ENCODE peak calls at places on chromosome 17, in nine cellular contexts. One of them, this sample, is unnamed.

GRCh38 chr17:72931635-72932034 is 160.9 kb downstream of the SLC39A11 start:
- DNase-seq in A549: no peak
- DNase-seq in heart left ventricle: no peak
- DNase-seq in transverse colon: no peak
- DNase-seq in gastrocnemius medialis: no peak
- DNase-seq in IMR-90: no peak
- DNase-seq in sigmoid colon: no peak
- DNase-seq in breast epithelium: no peak
- DNase-seq in ovary: no peak
- DNase-seq in this sample: no peak

GRCh38 chr17:17836818-17837379 is at the start of gene SREBF1:
- DNase-seq in A549: peak; percentile 87
- DNase-seq in heart left ventricle: peak; percentile 87
- DNase-seq in transverse colon: peak; percentile 73
- DNase-seq in gastrocnemius medialis: peak; percentile 42
- DNase-seq in IMR-90: peak; percentile 37
- DNase-seq in sigmoid colon: peak; percentile 86
- DNase-seq in breast epithelium: no peak
- DNase-seq in ovary: peak; percentile 66
- DNase-seq in this sample: peak; percentile 36

GRCh38 chr17:27381007-27381501 is 75.2 kb upstream of the KSR1 start:
- DNase-seq in A549: peak; percentile 78
- DNase-seq in heart left ventricle: peak; percentile 89
- DNase-seq in transverse colon: peak; percentile 72
- DNase-seq in gastrocnemius medialis: peak; percentile 17
- DNase-seq in IMR-90: peak; percentile 20
- DNase-seq in sigmoid colon: peak; percentile 68
- DNase-seq in breast epithelium: no peak
- DNase-seq in ovary: peak; percentile 43
- DNase-seq in this sample: peak; percentile 30

GRCh38 chr17:6137716-6138502 is 67.7 kb downstream of the WSCD1 start:
- DNase-seq in A549: no peak
- DNase-seq in heart left ventricle: no peak
- DNase-seq in transverse colon: no peak
- DNase-seq in gastrocnemius medialis: no peak
- DNase-seq in IMR-90: no peak
- DNase-seq in sigmoid colon: no peak
- DNase-seq in breast epithelium: no peak
- DNase-seq in ovary: no peak
- DNase-seq in this sample: no peak

GRCh38 chr17:38914741-38915638 is 10.4 kb upstream of the LASP1NB start:
- DNase-seq in A549: no peak
- DNase-seq in heart left ventricle: no peak
- DNase-seq in transverse colon: no peak
- DNase-seq in gastrocnemius medialis: no peak
- DNase-seq in IMR-90: no peak
- DNase-seq in sigmoid colon: peak; percentile 58
- DNase-seq in breast epithelium: peak; percentile 17
- DNase-seq in ovary: peak; percentile 13
- DNase-seq in this sample: peak; percentile 2

GRCh38 chr17:21457051-21458026 is 81.2 kb downstream of the KCNJ12 start:
- DNase-seq in A549: peak; percentile 80
- DNase-seq in heart left ventricle: peak; percentile 95
- DNase-seq in transverse colon: peak; percentile 94
- DNase-seq in gastrocnemius medialis: peak; percentile 76
- DNase-seq in IMR-90: peak; percentile 89
- DNase-seq in sigmoid colon: peak; percentile 91
- DNase-seq in breast epithelium: peak; percentile 85
- DNase-seq in ovary: peak; percentile 78
- DNase-seq in this sample: peak; percentile 85

GRCh38 chr17:77513045-77513444 is 372.3 kb downstream of the SEC14L1 start:
- DNase-seq in A549: no peak
- DNase-seq in heart left ventricle: no peak
- DNase-seq in transverse colon: no peak
- DNase-seq in gastrocnemius medialis: no peak
- DNase-seq in IMR-90: no peak
- DNase-seq in sigmoid colon: no peak
- DNase-seq in breast epithelium: no peak
- DNase-seq in ovary: no peak
- DNase-seq in this sample: no peak

GRCh38 chr17:75088902-75089417 is 1.2 kb downstream of the SLC16A5 start:
- DNase-seq in A549: peak; percentile 77
- DNase-seq in heart left ventricle: no peak
- DNase-seq in transverse colon: peak; percentile 50
- DNase-seq in gastrocnemius medialis: no peak
- DNase-seq in IMR-90: no peak
- DNase-seq in sigmoid colon: no peak
- DNase-seq in breast epithelium: peak; percentile 48
- DNase-seq in ovary: no peak
- DNase-seq in this sample: no peak

GRCh38 chr17:76120658-76121008 is 17.0 kb upstream of the EXOC7 start:
- DNase-seq in A549: no peak
- DNase-seq in heart left ventricle: no peak
- DNase-seq in transverse colon: no peak
- DNase-seq in gastrocnemius medialis: no peak
- DNase-seq in IMR-90: no peak
- DNase-seq in sigmoid colon: peak; percentile 21
- DNase-seq in breast epithelium: no peak
- DNase-seq in ovary: no peak
- DNase-seq in this sample: no peak

GRCh38 chr17:64354824-64355535 is 35.7 kb downstream of the PECAM1 start:
- DNase-seq in A549: no peak
- DNase-seq in heart left ventricle: no peak
- DNase-seq in transverse colon: no peak
- DNase-seq in gastrocnemius medialis: no peak
- DNase-seq in IMR-90: peak; percentile 10
- DNase-seq in sigmoid colon: no peak
- DNase-seq in breast epithelium: no peak
- DNase-seq in ovary: peak; percentile 37
- DNase-seq in this sample: no peak

GRCh38 chr17:82327289-82327688 is 6.3 kb downstream of the SECTM1 start:
- DNase-seq in A549: no peak
- DNase-seq in heart left ventricle: no peak
- DNase-seq in transverse colon: no peak
- DNase-seq in gastrocnemius medialis: no peak
- DNase-seq in IMR-90: no peak
- DNase-seq in sigmoid colon: no peak
- DNase-seq in breast epithelium: no peak
- DNase-seq in ovary: no peak
- DNase-seq in this sample: no peak

GRCh38 chr17:75864448-75864871 is 9.3 kb upstream of the WBP2 start:
- DNase-seq in A549: no peak
- DNase-seq in heart left ventricle: peak; percentile 70
- DNase-seq in transverse colon: peak; percentile 75
- DNase-seq in gastrocnemius medialis: no peak
- DNase-seq in IMR-90: peak; percentile 92
- DNase-seq in sigmoid colon: peak; percentile 94
- DNase-seq in breast epithelium: no peak
- DNase-seq in ovary: peak; percentile 86
- DNase-seq in this sample: peak; percentile 61

GRCh38 chr17:58370716-58371115 is 18.7 kb upstream of the SUPT4H1 start:
- DNase-seq in A549: no peak
- DNase-seq in heart left ventricle: no peak
- DNase-seq in transverse colon: no peak
- DNase-seq in gastrocnemius medialis: no peak
- DNase-seq in IMR-90: no peak
- DNase-seq in sigmoid colon: no peak
- DNase-seq in breast epithelium: no peak
- DNase-seq in ovary: no peak
- DNase-seq in this sample: no peak
- H3K27ac ChIP-seq in A549: no peak overlapping the region
- H3K27ac ChIP-seq in heart left ventricle: no peak overlapping the region
- H3K27ac ChIP-seq in transverse colon: peak overlapping the region; percentile 77
- H3K27ac ChIP-seq in gastrocnemius medialis: no peak overlapping the region
- H3K27ac ChIP-seq in IMR-90: no peak overlapping the region
- H3K27ac ChIP-seq in sigmoid colon: no peak overlapping the region
- H3K27ac ChIP-seq in breast epithelium: no peak overlapping the region
- H3K27ac ChIP-seq in ovary: no peak overlapping the region
- H3K27ac ChIP-seq in this sample: no peak overlapping the region

DNA sequence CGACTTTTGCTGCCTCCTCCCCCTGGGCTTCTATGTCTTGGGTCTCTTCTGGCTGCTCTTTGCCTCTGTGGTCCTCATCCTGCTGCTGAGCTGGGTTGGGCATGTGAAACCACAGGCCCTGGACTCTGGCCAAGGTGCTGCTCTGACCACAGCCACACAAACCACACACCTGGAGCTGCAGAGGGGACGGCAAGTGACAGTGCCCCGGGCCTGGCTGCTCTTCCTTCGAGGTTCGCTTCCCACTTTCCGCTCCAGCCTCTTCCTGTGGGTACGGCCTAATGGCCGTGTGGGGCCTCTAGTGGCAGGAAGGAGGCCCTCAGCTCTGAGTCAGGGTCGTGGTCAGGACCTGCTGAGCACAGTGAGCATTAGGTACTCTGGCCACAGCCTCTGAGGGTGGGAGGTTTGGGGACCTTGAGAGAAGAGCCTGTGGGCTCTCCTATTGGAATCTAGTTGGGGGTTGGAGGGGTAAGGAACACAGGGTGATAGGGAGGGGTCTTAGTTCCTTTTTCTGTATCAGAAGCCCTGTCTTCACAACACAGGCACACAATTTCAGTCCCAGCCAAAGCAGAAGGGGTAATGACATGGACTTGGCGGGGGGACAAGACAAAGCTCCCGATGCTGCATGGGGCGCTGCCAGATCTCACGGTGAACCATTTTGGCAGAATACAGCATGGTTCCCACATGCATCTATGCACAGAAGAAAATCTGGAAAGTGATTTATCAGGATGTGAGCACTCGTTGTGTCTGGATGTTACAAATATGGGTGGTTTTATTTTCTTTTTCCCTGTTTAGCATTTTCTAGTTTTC is 2.3 kb downstream of the GP1BA start:
- DNase-seq in A549: no peak
- DNase-seq in heart left ventricle: peak; percentile 71
- DNase-seq in transverse colon: peak; percentile 65
- DNase-seq in gastrocnemius medialis: no peak
- DNase-seq in IMR-90: peak; percentile 38
- DNase-seq in sigmoid colon: no peak
- DNase-seq in breast epithelium: peak; percentile 69
- DNase-seq in ovary: no peak
- DNase-seq in this sample: no peak
- TF ChIP-seq POLR2A in A549: peak; percentile 10
- TF ChIP-seq POLR2A in heart left ventricle: no peak
- TF ChIP-seq POLR2A in transverse colon: no peak
- TF ChIP-seq POLR2A in gastrocnemius medialis: no peak
- TF ChIP-seq POLR2A in IMR-90: no peak
- TF ChIP-seq POLR2A in sigmoid colon: no peak
- TF ChIP-seq POLR2A in breast epithelium: no peak
- TF ChIP-seq POLR2A in ovary: no peak
- TF ChIP-seq POLR2A in this sample: no peak

GRCh38 chr17:2624292-2624731 is 30.9 kb downstream of the PAFAH1B1 start:
- DNase-seq in A549: no peak
- DNase-seq in heart left ventricle: no peak
- DNase-seq in transverse colon: no peak
- DNase-seq in gastrocnemius medialis: no peak
- DNase-seq in IMR-90: no peak
- DNase-seq in sigmoid colon: no peak
- DNase-seq in breast epithelium: no peak
- DNase-seq in ovary: no peak
- DNase-seq in this sample: no peak
- H3K27ac ChIP-seq in A549: no peak overlapping the region
- H3K27ac ChIP-seq in heart left ventricle: no peak overlapping the region
- H3K27ac ChIP-seq in transverse colon: no peak overlapping the region
- H3K27ac ChIP-seq in gastrocnemius medialis: no peak overlapping the region
- H3K27ac ChIP-seq in IMR-90: no peak overlapping the region
- H3K27ac ChIP-seq in sigmoid colon: no peak overlapping the region
- H3K27ac ChIP-seq in breast epithelium: no peak overlapping the region
- H3K27ac ChIP-seq in ovary: no peak overlapping the region
- H3K27ac ChIP-seq in this sample: no peak overlapping the region

GRCh38 chr17:81180836-81181810 is 15.1 kb upstream of the AATK start:
- DNase-seq in A549: no peak
- DNase-seq in heart left ventricle: no peak
- DNase-seq in transverse colon: no peak
- DNase-seq in gastrocnemius medialis: no peak
- DNase-seq in IMR-90: no peak
- DNase-seq in sigmoid colon: no peak
- DNase-seq in breast epithelium: no peak
- DNase-seq in ovary: no peak
- DNase-seq in this sample: no peak

GRCh38 chr17:81179861-81180260 is 13.8 kb upstream of the AATK start:
- DNase-seq in A549: no peak
- DNase-seq in heart left ventricle: no peak
- DNase-seq in transverse colon: no peak
- DNase-seq in gastrocnemius medialis: no peak
- DNase-seq in IMR-90: no peak
- DNase-seq in sigmoid colon: no peak
- DNase-seq in breast epithelium: no peak
- DNase-seq in ovary: no peak
- DNase-seq in this sample: no peak

GRCh38 chr17:81176656-81177055 is 10.6 kb upstream of the AATK start:
- DNase-seq in A549: no peak
- DNase-seq in heart left ventricle: no peak
- DNase-seq in transverse colon: no peak
- DNase-seq in gastrocnemius medialis: no peak
- DNase-seq in IMR-90: peak; percentile 3
- DNase-seq in sigmoid colon: no peak
- DNase-seq in breast epithelium: no peak
- DNase-seq in ovary: no peak
- DNase-seq in this sample: no peak

GRCh38 chr17:81179220-81179619 is 13.2 kb upstream of the AATK start:
- DNase-seq in A549: no peak
- DNase-seq in heart left ventricle: no peak
- DNase-seq in transverse colon: no peak
- DNase-seq in gastrocnemius medialis: no peak
- DNase-seq in IMR-90: no peak
- DNase-seq in sigmoid colon: no peak
- DNase-seq in breast epithelium: no peak
- DNase-seq in ovary: no peak
- DNase-seq in this sample: no peak

DNA sequence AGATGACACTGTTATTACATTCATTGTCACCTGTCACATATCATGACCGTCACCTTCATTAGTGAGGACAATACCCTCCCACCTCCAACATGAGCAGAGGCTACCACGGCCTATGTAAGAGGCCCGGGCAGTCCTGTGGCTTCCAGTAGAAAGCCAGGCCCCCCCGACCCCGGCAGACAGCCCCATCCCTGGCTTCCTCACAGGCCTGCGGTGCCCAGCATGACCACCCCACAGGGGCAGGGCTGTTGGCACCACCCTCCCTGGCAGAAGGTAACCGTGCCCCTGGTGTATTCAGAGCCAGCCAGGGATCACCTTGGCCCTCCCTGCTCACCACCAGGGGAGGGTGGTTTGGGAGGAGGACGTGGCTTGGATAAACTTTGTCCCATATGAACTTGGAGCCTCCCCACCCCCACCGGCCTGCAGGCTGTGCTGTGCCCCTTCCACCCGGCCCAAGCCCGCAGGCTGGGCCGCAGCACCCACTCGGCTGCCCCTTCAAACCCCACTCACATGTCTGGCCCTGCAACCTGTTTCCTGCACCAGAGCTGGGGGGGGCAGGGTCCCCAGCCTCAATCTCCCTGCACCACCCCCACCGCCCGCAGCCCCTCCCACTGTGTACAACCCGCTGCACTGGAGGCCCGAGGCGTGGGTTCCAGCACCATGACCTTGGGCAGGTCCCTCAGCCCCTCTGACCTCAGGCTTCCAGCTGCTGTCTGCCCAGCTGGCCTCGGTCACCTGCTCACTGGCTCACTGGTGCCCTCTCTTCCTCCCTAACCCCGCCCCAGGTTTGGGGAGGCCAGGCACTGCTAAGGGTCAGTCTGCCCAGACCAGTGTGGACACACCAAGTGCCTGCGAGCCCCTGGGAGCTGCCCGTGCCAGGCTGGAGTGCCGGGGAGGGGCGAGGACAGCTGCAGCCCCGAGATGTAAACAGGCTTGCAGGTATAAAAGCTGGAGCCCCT is 12.4 kb upstream of the AATK start:
- DNase-seq in A549: no peak
- DNase-seq in heart left ventricle: no peak
- DNase-seq in transverse colon: no peak
- DNase-seq in gastrocnemius medialis: no peak
- DNase-seq in IMR-90: no peak
- DNase-seq in sigmoid colon: no peak
- DNase-seq in breast epithelium: no peak
- DNase-seq in ovary: no peak
- DNase-seq in this sample: no peak
- TF ChIP-seq POLR2A in A549: no peak
- TF ChIP-seq POLR2A in heart left ventricle: no peak
- TF ChIP-seq POLR2A in transverse colon: no peak
- TF ChIP-seq POLR2A in gastrocnemius medialis: no peak
- TF ChIP-seq POLR2A in IMR-90: no peak
- TF ChIP-seq POLR2A in sigmoid colon: no peak
- TF ChIP-seq POLR2A in breast epithelium: no peak
- TF ChIP-seq POLR2A in ovary: no peak
- TF ChIP-seq POLR2A in this sample: no peak